ENCODE peak calls at places on chromosomes 2 and 18, in five cellular contexts. W is GOT3; X is AG10803; Y is stimulated activated CD4-positive, alpha-beta T cell treated with anti-CD3 and anti-CD28 coated beads, Interleukin-1b, Interleukin-23, amount 100 ng/mL, for 24 hours; L is H7. P is an unnamed sample.

GRCh38 chr2:65939687-65940086 is 495.2 kb upstream of the MEIS1 start:
- DNase-seq in W (no peak), X (no peak), Y (no peak), L (no peak), P (no peak)

GRCh38 chr2:233350708-233351107 is 3.6 kb upstream of the DGKD start:
- DNase-seq in W (no peak), X (peak), Y (no peak), L (no peak), P (peak)

GRCh38 chr2:100822587-100823248 is 2.8 kb downstream of the NPAS2 start:
- DNase-seq in W (no peak), X (peak), Y (no peak), L (no peak), P (peak)

GRCh38 chr18:10927980-10928605 is 221.3 kb downstream of the PIEZO2 start:
- DNase-seq in W (no peak), X (no peak), Y (no peak), L (no peak), P (no peak)

GRCh38 chr2:227643990-227644551 is 22.5 kb upstream of the SCYGR5 start:
- DNase-seq in W (no peak), X (no peak), Y (no peak), L (no peak), P (no peak)

GRCh38 chr2:48496867-48497266 is 33.1 kb upstream of the STON1 start:
- DNase-seq in W (no peak), X (peak), Y (no peak), L (no peak), P (peak)

GRCh38 chr2:132670104-132670960 is at the start of gene LYPD1:
- DNase-seq in W (no peak), X (no peak), Y (no peak), L (peak), P (peak)

GRCh38 chr2:27855476-27855875 is 34.7 kb downstream of the RBKS start:
- DNase-seq in W (no peak), X (peak), Y (no peak), L (no peak), P (peak)

GRCh38 chr2:104756119-104756518 is 97.8 kb upstream of the POU3F3 start:
- DNase-seq in W (no peak), X (no peak), Y (no peak), L (no peak), P (no peak)

GRCh38 chr2:177252808-177253531 is 11.6 kb downstream of the NFE2L2 start:
- DNase-seq in W (no peak), X (no peak), Y (no peak), L (no peak), P (no peak)

GRCh38 chr2:149330127-149331022 is at the start of gene LYPD6:
- DNase-seq in W (peak), X (peak), Y (no peak), L (peak), P (peak)

GRCh38 chr2:171293661-171294060 is 133.0 kb upstream of the TLK1 start:
- DNase-seq in W (no peak), X (no peak), Y (no peak), L (no peak), P (no peak)

GRCh38 chr18:58896268-58896667 is 31.6 kb downstream of the ZNF532 start:
- DNase-seq in W (no peak), X (no peak), Y (no peak), L (no peak), P (no peak)

GRCh38 chr2:216792222-216793001 is 67.5 kb downstream of the TNP1 start:
- DNase-seq in W (no peak), X (peak), Y (no peak), L (no peak), P (peak)